ENCODE peak calls at places on chromosomes 7 and 10, in nine cellular contexts. One of them, this sample, is unnamed.

GRCh38 chr10:112793197-112793921 is 156.7 kb upstream of the TCF7L2 start:
- DNase-seq in Ammon's horn: no peak
- DNase-seq in COLO829: no peak
- DNase-seq in NCI-H1105 treated with DMSO at 0.1 percent for 48 hours: peak; percentile 33
- DNase-seq in iris pigment epithelial cell: peak; percentile 31
- DNase-seq in cortex of kidney: no peak
- DNase-seq in RPMI8226: no peak
- DNase-seq in foreskin fibroblast: peak; percentile 62
- DNase-seq in SK-N-DZ: peak; percentile 46
- DNase-seq in this sample: no peak

GRCh38 chr10:114525368-114525949 is 121.2 kb upstream of the AFAP1L2 start:
- DNase-seq in Ammon's horn: no peak
- DNase-seq in COLO829: no peak
- DNase-seq in NCI-H1105 treated with DMSO at 0.1 percent for 48 hours: peak; percentile 55
- DNase-seq in iris pigment epithelial cell: peak; percentile 11
- DNase-seq in cortex of kidney: no peak
- DNase-seq in RPMI8226: peak; percentile 46
- DNase-seq in foreskin fibroblast: no peak
- DNase-seq in SK-N-DZ: no peak
- DNase-seq in this sample: no peak

GRCh38 chr10:63466168-63466935 is 575 bp upstream of the JMJD1C start:
- DNase-seq in Ammon's horn: peak; percentile 80
- DNase-seq in COLO829: no peak
- DNase-seq in NCI-H1105 treated with DMSO at 0.1 percent for 48 hours: peak; percentile 53
- DNase-seq in iris pigment epithelial cell: peak; percentile 68
- DNase-seq in cortex of kidney: no peak
- DNase-seq in RPMI8226: peak; percentile 31
- DNase-seq in foreskin fibroblast: peak; percentile 68
- DNase-seq in SK-N-DZ: peak; percentile 65
- DNase-seq in this sample: no peak

GRCh38 chr10:97517778-97518561 is 19.2 kb downstream of the UBTD1 start:
- DNase-seq in Ammon's horn: no peak
- DNase-seq in COLO829: no peak
- DNase-seq in NCI-H1105 treated with DMSO at 0.1 percent for 48 hours: no peak
- DNase-seq in iris pigment epithelial cell: no peak
- DNase-seq in cortex of kidney: no peak
- DNase-seq in RPMI8226: no peak
- DNase-seq in foreskin fibroblast: peak; percentile 23
- DNase-seq in SK-N-DZ: no peak
- DNase-seq in this sample: no peak

GRCh38 chr7:3089493-3089892 is 45.8 kb upstream of the CARD11 start:
- DNase-seq in Ammon's horn: no peak
- DNase-seq in COLO829: no peak
- DNase-seq in NCI-H1105 treated with DMSO at 0.1 percent for 48 hours: no peak
- DNase-seq in iris pigment epithelial cell: no peak
- DNase-seq in cortex of kidney: no peak
- DNase-seq in RPMI8226: peak; percentile 15
- DNase-seq in foreskin fibroblast: no peak
- DNase-seq in SK-N-DZ: peak; percentile 39
- DNase-seq in this sample: no peak

GRCh38 chr10:29204119-29204518 is 84.8 kb upstream of the LYZL1 start:
- DNase-seq in Ammon's horn: no peak
- DNase-seq in COLO829: no peak
- DNase-seq in NCI-H1105 treated with DMSO at 0.1 percent for 48 hours: no peak
- DNase-seq in iris pigment epithelial cell: no peak
- DNase-seq in cortex of kidney: no peak
- DNase-seq in RPMI8226: no peak
- DNase-seq in foreskin fibroblast: no peak
- DNase-seq in SK-N-DZ: peak; percentile 74
- DNase-seq in this sample: no peak

GRCh38 chr7:74175270-74175803 is 1.2 kb downstream of the EIF4H start:
- DNase-seq in Ammon's horn: no peak
- DNase-seq in COLO829: no peak
- DNase-seq in NCI-H1105 treated with DMSO at 0.1 percent for 48 hours: no peak
- DNase-seq in iris pigment epithelial cell: no peak
- DNase-seq in cortex of kidney: no peak
- DNase-seq in RPMI8226: no peak
- DNase-seq in foreskin fibroblast: no peak
- DNase-seq in SK-N-DZ: no peak
- DNase-seq in this sample: no peak

GRCh38 chr7:149334930-149335329 is 72.9 kb downstream of the ZNF783 start:
- DNase-seq in Ammon's horn: no peak
- DNase-seq in COLO829: no peak
- DNase-seq in NCI-H1105 treated with DMSO at 0.1 percent for 48 hours: no peak
- DNase-seq in iris pigment epithelial cell: peak; percentile 32
- DNase-seq in cortex of kidney: no peak
- DNase-seq in RPMI8226: no peak
- DNase-seq in foreskin fibroblast: no peak
- DNase-seq in SK-N-DZ: no peak
- DNase-seq in this sample: no peak

GRCh38 chr7:155454183-155455112 is 3.5 kb upstream of the EN2 start:
- DNase-seq in Ammon's horn: no peak
- DNase-seq in COLO829: no peak
- DNase-seq in NCI-H1105 treated with DMSO at 0.1 percent for 48 hours: peak; percentile 9
- DNase-seq in iris pigment epithelial cell: no peak
- DNase-seq in cortex of kidney: no peak
- DNase-seq in RPMI8226: no peak
- DNase-seq in foreskin fibroblast: no peak
- DNase-seq in SK-N-DZ: no peak
- DNase-seq in this sample: no peak

GRCh38 chr7:2261611-2262010 is 19.6 kb downstream of the NUDT1 start:
- DNase-seq in Ammon's horn: peak; percentile 64
- DNase-seq in COLO829: no peak
- DNase-seq in NCI-H1105 treated with DMSO at 0.1 percent for 48 hours: no peak
- DNase-seq in iris pigment epithelial cell: no peak
- DNase-seq in cortex of kidney: no peak
- DNase-seq in RPMI8226: no peak
- DNase-seq in foreskin fibroblast: no peak
- DNase-seq in SK-N-DZ: no peak
- DNase-seq in this sample: no peak

This sample was measured in SIG-M5.